ENCODE peak calls at places on chromosome 1, in four cellular contexts. G, O, C and L are unnamed samples.

GRCh38 chr1:110630770-110631663 is 24.9 kb upstream of the KCNA2 start:
- DNase-seq in G (peak), O (peak), C (peak), L (peak)

GRCh38 chr1:3564921-3565831 is 46.1 kb downstream of the MEGF6 start:
- DNase-seq in G (no peak), O (peak), C (no peak), L (peak)

GRCh38 chr1:26327956-26328362 is 10.2 kb downstream of the CD52 start:
- DNase-seq in G (no peak), O (no peak), C (no peak), L (no peak)

GRCh38 chr1:86708923-86709322 is 4.5 kb downstream of the SH3GLB1 start:
- DNase-seq in G (no peak), O (no peak), C (no peak), L (no peak)

GRCh38 chr1:201501144-201501543 is 5.8 kb downstream of the CSRP1 start:
- DNase-seq in G (no peak), O (no peak), C (no peak), L (no peak)

GRCh38 chr1:20697560-20697959 is 20.2 kb downstream of the KIF17 start:
- DNase-seq in G (no peak), O (no peak), C (no peak), L (no peak)

GRCh38 chr1:168637350-168637991 is 61.1 kb downstream of the XCL1 start:
- DNase-seq in G (no peak), O (no peak), C (no peak), L (peak)

GRCh38 chr1:184890539-184890973 is 83.8 kb downstream of the NIBAN1 start:
- DNase-seq in G (no peak), O (no peak), C (no peak), L (no peak)

GRCh38 chr1:39159224-39160036 is 45.1 kb upstream of the MACF1 start:
- DNase-seq in G (no peak), O (no peak), C (no peak), L (peak)

GRCh38 chr1:119673171-119673940 is 25.3 kb upstream of the ZNF697 start:
- DNase-seq in G (no peak), O (no peak), C (no peak), L (no peak)

GRCh38 chr1:152398812-152399698 is 15.0 kb downstream of the CRNN start:
- DNase-seq in G (no peak), O (no peak), C (no peak), L (peak)